ENCODE peak calls at places on chromosome 1, in six cellular contexts. One of them, this sample, is unnamed.
A peak's percentile ranks its signal among the peaks of the same experiment; 100 is the strongest.

GRCh38 chr1:158200509-158200908 is 19.8 kb downstream of the CD1D start:
- DNase-seq in fibroblast of lung: no peak
- DNase-seq in PC-9: no peak
- DNase-seq in hepatocyte: no peak
- DNase-seq in K562: no peak
- DNase-seq in GM23248: no peak
- DNase-seq in this sample: no peak

GRCh38 chr1:238647877-238648276 is 738.5 kb upstream of the CHRM3 start:
- DNase-seq in K562: no peak
- DNase-seq in fibroblast of lung: peak; percentile 98
- DNase-seq in hepatocyte: peak; percentile 70
- DNase-seq in GM23248: peak; percentile 93
- DNase-seq in PC-9: peak; percentile 10
- DNase-seq in this sample: peak; percentile 64

GRCh38 chr1:31714442-31715096 is 10.8 kb upstream of the COL16A1 start:
- DNase-seq in fibroblast of lung: peak; percentile 70
- DNase-seq in PC-9: peak; percentile 36
- DNase-seq in hepatocyte: peak; percentile 89
- DNase-seq in K562: peak; percentile 58
- DNase-seq in GM23248: peak; percentile 86
- DNase-seq in this sample: no peak

GRCh38 chr1:205430631-205431305 is 8.9 kb upstream of the LEMD1 start:
- DNase-seq in GM23248: peak; percentile 58
- DNase-seq in hepatocyte: peak; percentile 69
- DNase-seq in fibroblast of lung: peak; percentile 45
- DNase-seq in PC-9: peak; percentile 48
- DNase-seq in K562: peak; percentile 77
- DNase-seq in this sample: no peak

GRCh38 chr1:41739061-41739955 is 179.4 kb downstream of the HIVEP3 start:
- DNase-seq in GM23248: no peak
- DNase-seq in PC-9: no peak
- DNase-seq in hepatocyte: peak; percentile 27
- DNase-seq in fibroblast of lung: peak; percentile 86
- DNase-seq in K562: no peak
- DNase-seq in this sample: peak; percentile 5

GRCh38 chr1:242187171-242187570 is 188.3 kb upstream of the MAP1LC3C start:
- DNase-seq in hepatocyte: no peak
- DNase-seq in PC-9: no peak
- DNase-seq in fibroblast of lung: no peak
- DNase-seq in K562: no peak
- DNase-seq in GM23248: no peak
- DNase-seq in this sample: no peak

GRCh38 chr1:24786191-24786590 is 40.9 kb downstream of the CLIC4 start:
- DNase-seq in GM23248: peak; percentile 66
- DNase-seq in PC-9: no peak
- DNase-seq in fibroblast of lung: peak; percentile 73
- DNase-seq in K562: no peak
- DNase-seq in hepatocyte: no peak
- DNase-seq in this sample: no peak

GRCh38 chr1:206955476-206956312 is 9.4 kb upstream of the PIGR start:
- DNase-seq in hepatocyte: peak; percentile 68
- DNase-seq in GM23248: peak; percentile 57
- DNase-seq in PC-9: no peak
- DNase-seq in fibroblast of lung: peak; percentile 12
- DNase-seq in K562: peak; percentile 70
- DNase-seq in this sample: no peak

GRCh38 chr1:99441234-99442095 is 177.2 kb downstream of the PLPPR4 start:
- DNase-seq in hepatocyte: peak; percentile 13
- DNase-seq in PC-9: no peak
- DNase-seq in K562: no peak
- DNase-seq in fibroblast of lung: peak; percentile 22
- DNase-seq in GM23248: peak; percentile 74
- DNase-seq in this sample: peak; percentile 47

GRCh38 chr1:62286778-62287224 is 32.4 kb downstream of the KANK4 start:
- DNase-seq in PC-9: peak; percentile 39
- DNase-seq in GM23248: peak; percentile 22
- DNase-seq in fibroblast of lung: no peak
- DNase-seq in hepatocyte: no peak
- DNase-seq in K562: no peak
- DNase-seq in this sample: no peak

GRCh38 chr1:46690931-46691411 is 19.3 kb downstream of the TEX38 start:
- DNase-seq in PC-9: no peak
- DNase-seq in K562: no peak
- DNase-seq in GM23248: no peak
- DNase-seq in fibroblast of lung: no peak
- DNase-seq in hepatocyte: no peak
- DNase-seq in this sample: no peak

GRCh38 chr1:203051841-203052324 is 25.6 kb downstream of the PPFIA4 start:
- DNase-seq in GM23248: no peak
- DNase-seq in fibroblast of lung: no peak
- DNase-seq in PC-9: no peak
- DNase-seq in K562: no peak
- DNase-seq in hepatocyte: peak; percentile 42
- DNase-seq in this sample: no peak

GRCh38 chr1:43052322-43052721 is 93.7 kb upstream of the SLC2A1 start:
- DNase-seq in hepatocyte: no peak
- DNase-seq in fibroblast of lung: no peak
- DNase-seq in K562: no peak
- DNase-seq in GM23248: no peak
- DNase-seq in PC-9: no peak
- DNase-seq in this sample: no peak

GRCh38 chr1:13725714-13726175 is 25.8 kb downstream of the PRDM2 start:
- DNase-seq in GM23248: peak; percentile 67
- DNase-seq in hepatocyte: peak; percentile 58
- DNase-seq in fibroblast of lung: no peak
- DNase-seq in PC-9: no peak
- DNase-seq in K562: peak; percentile 31
- DNase-seq in this sample: no peak

GRCh38 chr1:192453360-192454045 is 122.1 kb upstream of the RGS1 start:
- DNase-seq in GM23248: no peak
- DNase-seq in hepatocyte: no peak
- DNase-seq in PC-9: no peak
- DNase-seq in fibroblast of lung: no peak
- DNase-seq in K562: no peak
- DNase-seq in this sample: no peak

GRCh38 chr1:165831146-165831545 is 3.7 kb downstream of the UCK2 start:
- DNase-seq in hepatocyte: no peak
- DNase-seq in GM23248: no peak
- DNase-seq in fibroblast of lung: no peak
- DNase-seq in K562: no peak
- DNase-seq in PC-9: no peak
- DNase-seq in this sample: no peak

DNA sequence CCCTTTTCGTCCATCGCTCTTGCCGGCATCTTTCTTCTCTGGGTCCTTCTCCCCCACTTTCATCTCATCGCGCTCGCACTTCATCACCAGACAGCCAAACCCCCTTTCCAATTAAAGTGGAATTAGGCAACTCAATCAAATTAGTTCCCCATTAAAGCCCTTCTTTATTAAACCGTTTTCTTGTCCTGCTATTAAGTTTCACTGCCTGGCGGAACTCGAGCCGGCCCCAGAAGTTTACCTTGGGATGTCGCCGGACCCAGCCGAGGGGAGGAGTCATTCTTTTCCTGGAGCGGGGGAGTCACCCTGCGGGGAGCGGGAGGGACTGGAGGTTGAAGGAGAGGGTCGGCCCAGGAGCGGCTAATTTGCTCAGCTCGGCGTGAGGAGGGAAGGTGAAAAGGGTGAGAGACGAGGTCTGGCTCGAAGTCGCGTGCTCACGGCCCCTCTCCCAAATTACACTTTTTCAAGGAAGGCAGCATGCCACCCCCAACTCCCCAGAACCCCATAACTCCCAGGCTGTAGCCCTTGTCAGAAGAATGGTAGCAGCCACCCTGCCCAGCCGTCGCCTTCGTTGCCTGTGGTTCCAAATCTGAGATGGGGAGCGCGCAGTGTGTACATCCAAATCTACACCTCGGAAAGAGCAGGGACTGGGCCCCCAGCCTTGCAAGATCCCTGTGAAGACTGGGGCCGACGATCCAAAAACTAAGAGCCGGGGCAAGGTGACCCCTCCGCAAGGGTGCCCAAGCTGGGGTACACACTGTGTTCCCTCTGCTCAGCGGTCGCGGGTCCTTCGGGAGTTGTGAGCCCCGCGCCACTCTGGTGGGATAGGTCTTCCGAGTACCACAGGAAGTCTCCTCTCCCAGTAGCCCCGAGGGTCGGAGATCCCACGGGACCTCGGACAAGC is 6.4 kb downstream of the DMRTA2 start:
- DNase-seq in fibroblast of lung: no peak
- DNase-seq in hepatocyte: no peak
- DNase-seq in PC-9: no peak
- DNase-seq in GM23248: no peak
- DNase-seq in K562: no peak
- DNase-seq in this sample: no peak
- TF ChIP-seq EZH2 in fibroblast of lung: peak; percentile 73
- TF ChIP-seq EZH2 in hepatocyte: peak; percentile 86
- TF ChIP-seq EZH2 in PC-9: no peak
- TF ChIP-seq EZH2 in GM23248: peak; percentile 85
- TF ChIP-seq EZH2 in K562: no peak
- TF ChIP-seq EZH2 in this sample: no peak

DNA sequence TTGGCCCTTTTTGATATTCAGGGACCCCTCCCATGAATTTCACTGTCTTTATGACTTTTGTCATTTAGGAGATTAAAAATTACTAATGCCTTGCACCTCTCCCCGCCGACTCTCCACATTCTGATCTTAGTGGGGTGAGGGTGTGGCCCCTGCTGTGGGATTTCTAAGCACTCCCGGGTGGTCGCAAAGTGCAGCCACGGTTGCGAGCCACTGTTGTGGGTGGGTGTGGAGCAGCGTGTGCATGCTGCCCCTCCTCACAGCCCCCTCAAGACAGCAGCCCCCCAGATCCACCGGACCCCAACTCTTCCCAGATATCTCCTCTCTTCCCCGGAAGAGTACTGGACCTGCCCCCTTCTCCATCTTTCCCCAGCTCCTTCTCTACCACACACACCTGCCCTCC is 66.6 kb upstream of the EFHD2 start:
- DNase-seq in fibroblast of lung: no peak
- DNase-seq in PC-9: no peak
- DNase-seq in hepatocyte: no peak
- DNase-seq in GM23248: no peak
- DNase-seq in K562: no peak
- DNase-seq in this sample: no peak
- H3K27ac ChIP-seq in fibroblast of lung: no peak overlapping the region
- H3K27ac ChIP-seq in PC-9: peak overlapping the region; percentile 80
- H3K27ac ChIP-seq in hepatocyte: no peak overlapping the region
- H3K27ac ChIP-seq in GM23248: no peak overlapping the region
- H3K27ac ChIP-seq in K562: no peak overlapping the region
- H3K27ac ChIP-seq in this sample: no peak overlapping the region

GRCh38 chr1:75136158-75136815 is 2.1 kb downstream of the LHX8 start:
- DNase-seq in hepatocyte: peak; percentile 62
- DNase-seq in fibroblast of lung: no peak
- DNase-seq in GM23248: peak; percentile 28
- DNase-seq in PC-9: no peak
- DNase-seq in K562: no peak
- DNase-seq in this sample: no peak

GRCh38 chr1:75134656-75134938 is 409 bp downstream of the LHX8 start:
- DNase-seq in GM23248: no peak
- DNase-seq in hepatocyte: no peak
- DNase-seq in PC-9: no peak
- DNase-seq in fibroblast of lung: no peak
- DNase-seq in K562: no peak
- DNase-seq in this sample: no peak

GRCh38 chr1:75135829-75136142 is 1.6 kb downstream of the LHX8 start:
- DNase-seq in GM23248: no peak
- DNase-seq in PC-9: no peak
- DNase-seq in K562: no peak
- DNase-seq in fibroblast of lung: peak; percentile 43
- DNase-seq in hepatocyte: no peak
- DNase-seq in this sample: peak; percentile 10

GRCh38 chr1:75134939-75135828 is 996 bp downstream of the LHX8 start:
- DNase-seq in PC-9: no peak
- DNase-seq in GM23248: peak; percentile 33
- DNase-seq in fibroblast of lung: peak; percentile 12
- DNase-seq in hepatocyte: no peak
- DNase-seq in K562: no peak
- DNase-seq in this sample: no peak

DNA sequence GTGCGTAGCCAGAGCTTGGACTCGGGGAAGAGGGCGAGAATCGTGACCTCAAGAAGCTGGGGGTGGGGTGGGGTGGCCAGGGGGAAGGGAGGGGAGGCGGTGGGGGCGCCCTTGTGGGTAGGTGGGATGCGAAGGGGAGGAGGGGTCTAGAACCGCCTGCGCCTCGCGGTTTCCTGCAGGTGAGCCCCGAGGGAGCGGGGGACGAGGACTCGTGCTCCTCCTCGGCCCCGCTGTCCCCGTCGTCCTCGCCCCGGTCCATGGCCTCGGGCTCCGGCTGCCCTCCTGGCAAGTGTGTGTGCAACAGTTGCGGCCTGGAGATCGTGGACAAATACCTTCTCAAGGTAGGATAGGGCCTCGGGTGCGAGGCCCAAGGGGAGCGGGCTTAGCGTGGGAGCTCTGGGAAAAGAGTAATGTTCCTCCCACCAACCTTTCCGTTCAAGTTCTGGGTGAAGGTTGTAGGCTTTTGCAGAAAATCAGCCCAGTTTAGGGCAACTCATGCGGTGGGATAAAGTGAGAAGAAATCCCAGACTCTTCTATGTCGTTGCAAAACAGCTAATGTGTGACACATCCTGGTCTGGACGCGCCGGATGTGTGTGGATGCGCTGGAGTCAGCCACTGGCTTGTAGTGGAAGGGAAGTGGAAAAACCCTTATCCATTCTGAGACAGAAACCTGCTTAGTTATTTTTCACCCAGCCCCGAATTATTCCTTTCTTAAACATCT is 2.9 kb downstream of the LHX8 start:
- DNase-seq in K562: no peak
- DNase-seq in fibroblast of lung: no peak
- DNase-seq in PC-9: no peak
- DNase-seq in GM23248: peak; percentile 54
- DNase-seq in hepatocyte: peak; percentile 29
- DNase-seq in this sample: no peak
- TF ChIP-seq EZH2 in K562: no peak
- TF ChIP-seq EZH2 in fibroblast of lung: peak; percentile 31
- TF ChIP-seq EZH2 in PC-9: no peak
- TF ChIP-seq EZH2 in GM23248: no peak
- TF ChIP-seq EZH2 in hepatocyte: no peak
- TF ChIP-seq EZH2 in this sample: no peak

DNA sequence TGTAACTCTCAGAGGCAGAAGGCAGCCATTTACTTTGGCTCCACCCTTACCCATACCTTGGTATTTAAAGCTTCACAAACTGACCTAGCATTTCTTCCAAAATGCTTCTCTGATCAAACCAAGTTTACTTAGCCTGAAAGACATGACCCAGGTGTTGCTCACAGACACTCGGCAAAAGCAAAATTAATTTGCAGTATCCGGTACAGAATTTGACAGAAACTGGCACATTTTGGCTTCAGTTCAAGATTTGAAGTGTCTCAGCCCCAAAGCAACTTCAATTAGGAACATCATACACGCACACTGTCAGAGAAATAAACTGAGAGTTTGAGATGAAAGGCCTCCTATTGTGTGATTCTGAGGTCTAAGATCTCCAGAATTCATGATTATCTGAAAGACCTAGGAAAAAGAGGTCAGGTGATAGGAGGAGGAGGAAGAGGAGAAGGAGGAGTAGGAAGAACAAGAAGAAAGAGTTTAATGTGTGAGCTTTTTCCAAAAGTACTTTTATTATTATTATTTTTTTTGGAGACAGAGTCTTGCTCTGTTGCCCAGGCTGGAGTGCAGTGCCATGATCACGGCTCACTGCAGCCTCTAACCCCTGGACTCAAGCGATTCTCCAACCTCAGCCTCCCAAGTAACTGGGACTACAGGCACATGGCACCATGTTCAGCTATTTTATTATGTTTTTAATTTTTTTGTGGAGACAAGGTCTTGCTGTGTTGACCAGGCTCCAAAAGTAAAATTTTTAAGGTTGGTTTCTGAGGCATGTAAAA is 143.6 kb downstream of the SLC45A1 start:
- DNase-seq in K562: no peak
- DNase-seq in GM23248: no peak
- DNase-seq in PC-9: no peak
- DNase-seq in hepatocyte: no peak
- DNase-seq in fibroblast of lung: no peak
- DNase-seq in this sample: no peak
- H3K27ac ChIP-seq in K562: no peak overlapping the region
- H3K27ac ChIP-seq in GM23248: no peak overlapping the region
- H3K27ac ChIP-seq in PC-9: no peak overlapping the region
- H3K27ac ChIP-seq in hepatocyte: no peak overlapping the region
- H3K27ac ChIP-seq in fibroblast of lung: no peak overlapping the region
- H3K27ac ChIP-seq in this sample: no peak overlapping the region